ENCODE peak calls at places on chromosome X, in seven cellular contexts. One of them, this sample, is unnamed. For H3K9me3 and H3K4me1, the result is how much of the 10 kb centered on the place peaks cover.

GRCh38 chrX:27915617-27916016 is 65.6 kb downstream of the DCAF8L1 start:
- DNase-seq in Karpas-422: no peak
- DNase-seq in SK-N-SH: no peak
- DNase-seq in astrocyte: no peak
- DNase-seq in PC-3: peak
- DNase-seq in fibroblast of lung: peak
- DNase-seq in neuronal stem cell: no peak
- DNase-seq in this sample: no peak

GRCh38 chrX:110003167-110004156 is 548 bp downstream of the TMEM164 start:
- DNase-seq in Karpas-422: peak
- DNase-seq in SK-N-SH: peak
- DNase-seq in astrocyte: no peak
- DNase-seq in PC-3: no peak
- DNase-seq in fibroblast of lung: peak
- DNase-seq in neuronal stem cell: no peak
- DNase-seq in this sample: no peak

GRCh38 chrX:100995469-100995868 is 26.0 kb downstream of the ARL13A start:
- DNase-seq in Karpas-422: no peak
- DNase-seq in SK-N-SH: no peak
- DNase-seq in astrocyte: peak
- DNase-seq in PC-3: peak
- DNase-seq in fibroblast of lung: peak
- DNase-seq in neuronal stem cell: no peak
- DNase-seq in this sample: peak

GRCh38 chrX:23822397-23822796 is 39.4 kb downstream of the SAT1 start:
- DNase-seq in Karpas-422: no peak
- DNase-seq in SK-N-SH: no peak
- DNase-seq in astrocyte: peak
- DNase-seq in PC-3: peak
- DNase-seq in fibroblast of lung: peak
- DNase-seq in neuronal stem cell: no peak
- DNase-seq in this sample: no peak

GRCh38 chrX:128425546-128425945 is 373.3 kb upstream of the ACTRT1 start:
- DNase-seq in Karpas-422: no peak
- DNase-seq in SK-N-SH: no peak
- DNase-seq in astrocyte: no peak
- DNase-seq in PC-3: no peak
- DNase-seq in fibroblast of lung: no peak
- DNase-seq in neuronal stem cell: no peak
- DNase-seq in this sample: no peak

GRCh38 chrX:2383735-2384134 is 117.0 kb downstream of the DHRSX start:
- DNase-seq in Karpas-422: no peak
- DNase-seq in SK-N-SH: no peak
- DNase-seq in astrocyte: no peak
- DNase-seq in PC-3: peak
- DNase-seq in fibroblast of lung: no peak
- DNase-seq in neuronal stem cell: no peak
- DNase-seq in this sample: no peak

GRCh38 chrX:119503484-119503861 is 35.2 kb downstream of the SLC25A5 start:
- DNase-seq in Karpas-422: no peak
- DNase-seq in SK-N-SH: no peak
- DNase-seq in astrocyte: peak
- DNase-seq in PC-3: peak
- DNase-seq in fibroblast of lung: peak
- DNase-seq in neuronal stem cell: no peak
- DNase-seq in this sample: peak

GRCh38 chrX:9357500-9358139 is 107.2 kb upstream of the TBL1X start:
- DNase-seq in Karpas-422: no peak
- DNase-seq in SK-N-SH: no peak
- DNase-seq in astrocyte: no peak
- DNase-seq in PC-3: no peak
- DNase-seq in fibroblast of lung: no peak
- DNase-seq in neuronal stem cell: no peak
- DNase-seq in this sample: no peak

GRCh38 chrX:42783456-42783855 is 5.5 kb upstream of the PPP1R2C start:
- DNase-seq in Karpas-422: no peak
- DNase-seq in SK-N-SH: no peak
- DNase-seq in astrocyte: no peak
- DNase-seq in PC-3: no peak
- DNase-seq in fibroblast of lung: no peak
- DNase-seq in neuronal stem cell: no peak
- DNase-seq in this sample: no peak

GRCh38 chrX:31200430-31200829 is 128.6 kb upstream of the FTHL17 start:
- DNase-seq in Karpas-422: no peak
- DNase-seq in SK-N-SH: no peak
- DNase-seq in astrocyte: no peak
- DNase-seq in PC-3: no peak
- DNase-seq in fibroblast of lung: no peak
- DNase-seq in neuronal stem cell: no peak
- DNase-seq in this sample: no peak
- H3K9me3 ChIP-seq in Karpas-422: under half
- H3K9me3 ChIP-seq in SK-N-SH: under half
- H3K9me3 ChIP-seq in astrocyte: under half
- H3K9me3 ChIP-seq in PC-3: under half
- H3K9me3 ChIP-seq in fibroblast of lung: under half
- H3K9me3 ChIP-seq in neuronal stem cell: under half
- H3K9me3 ChIP-seq in this sample: under half

DNA sequence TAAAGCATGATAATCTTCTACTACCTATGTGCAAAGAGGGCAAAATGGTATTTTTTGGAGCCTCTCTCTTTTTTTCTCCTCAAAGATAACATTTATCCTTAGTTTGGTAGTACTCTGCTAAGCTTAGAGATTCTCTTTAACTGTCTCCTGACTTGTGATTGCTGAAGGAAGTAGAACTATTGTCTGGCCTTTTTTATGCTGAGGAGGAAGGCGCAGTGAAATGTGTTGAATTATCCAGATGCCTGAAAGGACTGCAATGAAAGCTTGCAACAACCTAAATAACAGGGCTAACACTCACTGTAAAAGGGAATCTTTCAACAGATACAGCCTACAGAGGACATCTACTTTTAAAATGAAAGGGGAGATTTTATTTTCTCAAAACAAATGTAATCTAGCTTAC is 59.5 kb upstream of the CCDC160 start:
- DNase-seq in Karpas-422: no peak
- DNase-seq in SK-N-SH: no peak
- DNase-seq in astrocyte: no peak
- DNase-seq in PC-3: no peak
- DNase-seq in fibroblast of lung: no peak
- DNase-seq in neuronal stem cell: no peak
- DNase-seq in this sample: no peak
- H3K4me2 ChIP-seq in Karpas-422: no peak
- H3K4me2 ChIP-seq in SK-N-SH: no peak
- H3K4me2 ChIP-seq in astrocyte: no peak
- H3K4me2 ChIP-seq in PC-3: no peak
- H3K4me2 ChIP-seq in fibroblast of lung: no peak
- H3K4me2 ChIP-seq in neuronal stem cell: no peak
- H3K4me2 ChIP-seq in this sample: no peak

GRCh38 chrX:19743386-19743785 is 144.0 kb downstream of the SH3KBP1 start:
- DNase-seq in Karpas-422: no peak
- DNase-seq in SK-N-SH: no peak
- DNase-seq in astrocyte: no peak
- DNase-seq in PC-3: no peak
- DNase-seq in fibroblast of lung: no peak
- DNase-seq in neuronal stem cell: no peak
- DNase-seq in this sample: no peak

GRCh38 chrX:19740744-19741143 is 146.7 kb downstream of the SH3KBP1 start:
- DNase-seq in Karpas-422: no peak
- DNase-seq in SK-N-SH: no peak
- DNase-seq in astrocyte: no peak
- DNase-seq in PC-3: peak
- DNase-seq in fibroblast of lung: no peak
- DNase-seq in neuronal stem cell: no peak
- DNase-seq in this sample: no peak

GRCh38 chrX:19746919-19747671 is 140.3 kb downstream of the SH3KBP1 start:
- DNase-seq in Karpas-422: no peak
- DNase-seq in SK-N-SH: no peak
- DNase-seq in astrocyte: no peak
- DNase-seq in PC-3: no peak
- DNase-seq in fibroblast of lung: no peak
- DNase-seq in neuronal stem cell: no peak
- DNase-seq in this sample: no peak

GRCh38 chrX:19747672-19748610 is 139.5 kb downstream of the SH3KBP1 start:
- DNase-seq in Karpas-422: peak
- DNase-seq in SK-N-SH: no peak
- DNase-seq in astrocyte: no peak
- DNase-seq in PC-3: no peak
- DNase-seq in fibroblast of lung: no peak
- DNase-seq in neuronal stem cell: no peak
- DNase-seq in this sample: no peak

DNA sequence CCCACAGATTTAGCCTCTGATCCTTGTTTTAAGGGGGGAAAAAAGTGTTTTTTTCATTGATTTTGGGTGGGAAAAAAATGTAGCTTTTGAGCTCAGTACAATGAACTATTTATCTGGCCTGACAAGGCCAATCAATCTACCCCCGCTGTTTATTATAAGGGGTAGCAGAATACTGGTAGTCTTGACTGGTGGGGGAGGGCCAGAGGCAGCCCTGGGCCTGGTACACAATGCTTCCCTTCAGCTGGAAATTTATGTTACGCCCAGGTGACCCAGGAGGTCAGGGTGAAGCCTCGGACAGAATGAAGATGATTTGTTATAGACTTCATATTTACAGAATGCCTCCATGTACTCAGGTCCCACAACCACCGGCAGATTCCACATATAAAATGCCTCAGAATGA is 143.2 kb downstream of the SH3KBP1 start:
- DNase-seq in Karpas-422: no peak
- DNase-seq in SK-N-SH: no peak
- DNase-seq in astrocyte: no peak
- DNase-seq in PC-3: no peak
- DNase-seq in fibroblast of lung: no peak
- DNase-seq in neuronal stem cell: no peak
- DNase-seq in this sample: no peak
- H3K4me1 ChIP-seq in Karpas-422: half or more
- H3K4me1 ChIP-seq in SK-N-SH: under half
- H3K4me1 ChIP-seq in astrocyte: under half
- H3K4me1 ChIP-seq in PC-3: under half
- H3K4me1 ChIP-seq in fibroblast of lung: under half
- H3K4me1 ChIP-seq in neuronal stem cell: under half
- H3K4me1 ChIP-seq in this sample: under half

GRCh38 chrX:67334323-67334722 is 209.5 kb upstream of the AR start:
- DNase-seq in Karpas-422: no peak
- DNase-seq in SK-N-SH: no peak
- DNase-seq in astrocyte: no peak
- DNase-seq in PC-3: no peak
- DNase-seq in fibroblast of lung: no peak
- DNase-seq in neuronal stem cell: no peak
- DNase-seq in this sample: no peak
- H3K9me3 ChIP-seq in Karpas-422: under half
- H3K9me3 ChIP-seq in SK-N-SH: under half
- H3K9me3 ChIP-seq in astrocyte: under half
- H3K9me3 ChIP-seq in PC-3: under half
- H3K9me3 ChIP-seq in fibroblast of lung: under half
- H3K9me3 ChIP-seq in neuronal stem cell: under half
- H3K9me3 ChIP-seq in this sample: under half

GRCh38 chrX:103155201-103155600 is 59.7 kb upstream of the BEX4 start:
- DNase-seq in Karpas-422: no peak
- DNase-seq in SK-N-SH: no peak
- DNase-seq in astrocyte: no peak
- DNase-seq in PC-3: no peak
- DNase-seq in fibroblast of lung: peak
- DNase-seq in neuronal stem cell: no peak
- DNase-seq in this sample: no peak

GRCh38 chrX:103149652-103150051 is 56.7 kb upstream of the NXF3 start:
- DNase-seq in Karpas-422: no peak
- DNase-seq in SK-N-SH: no peak
- DNase-seq in astrocyte: no peak
- DNase-seq in PC-3: no peak
- DNase-seq in fibroblast of lung: no peak
- DNase-seq in neuronal stem cell: no peak
- DNase-seq in this sample: no peak

GRCh38 chrX:103157511-103158316 is 57.2 kb upstream of the BEX4 start:
- DNase-seq in Karpas-422: peak
- DNase-seq in SK-N-SH: peak
- DNase-seq in astrocyte: peak
- DNase-seq in PC-3: peak
- DNase-seq in fibroblast of lung: peak
- DNase-seq in neuronal stem cell: no peak
- DNase-seq in this sample: no peak

GRCh38 chrX:103151799-103152198 is 58.9 kb upstream of the NXF3 start:
- DNase-seq in Karpas-422: no peak
- DNase-seq in SK-N-SH: no peak
- DNase-seq in astrocyte: no peak
- DNase-seq in PC-3: peak
- DNase-seq in fibroblast of lung: no peak
- DNase-seq in neuronal stem cell: no peak
- DNase-seq in this sample: no peak

DNA sequence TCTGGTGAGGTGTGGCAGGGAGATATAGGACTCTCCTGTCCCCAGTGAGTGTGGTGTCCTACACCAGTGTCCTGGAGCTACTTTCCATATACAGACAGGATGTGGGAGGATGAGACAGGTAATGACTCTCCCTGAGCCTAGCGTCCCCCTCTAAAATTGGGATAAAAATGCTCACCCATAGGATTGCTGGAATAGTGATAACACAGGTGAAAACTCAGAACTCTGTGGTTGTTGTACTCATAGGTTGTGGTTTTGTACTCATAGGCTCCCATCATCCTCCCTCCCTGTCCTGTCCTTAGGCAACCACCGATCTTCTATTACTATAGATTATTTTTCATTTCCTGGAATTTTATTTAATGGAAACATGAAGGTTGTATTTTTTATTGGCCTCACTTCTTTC is 60.7 kb upstream of the NXF3 start:
- DNase-seq in Karpas-422: no peak
- DNase-seq in SK-N-SH: no peak
- DNase-seq in astrocyte: no peak
- DNase-seq in PC-3: peak
- DNase-seq in fibroblast of lung: no peak
- DNase-seq in neuronal stem cell: no peak
- DNase-seq in this sample: no peak
- H3K4me2 ChIP-seq in Karpas-422: no peak
- H3K4me2 ChIP-seq in SK-N-SH: no peak
- H3K4me2 ChIP-seq in astrocyte: no peak
- H3K4me2 ChIP-seq in PC-3: peak
- H3K4me2 ChIP-seq in fibroblast of lung: no peak
- H3K4me2 ChIP-seq in neuronal stem cell: no peak
- H3K4me2 ChIP-seq in this sample: no peak

GRCh38 chrX:150694738-150695410 is 1.7 kb downstream of the MTMR1 start:
- DNase-seq in Karpas-422: peak
- DNase-seq in SK-N-SH: no peak
- DNase-seq in astrocyte: no peak
- DNase-seq in PC-3: no peak
- DNase-seq in fibroblast of lung: no peak
- DNase-seq in neuronal stem cell: no peak
- DNase-seq in this sample: peak

GRCh38 chrX:150692296-150692695 is 900 bp upstream of the MTMR1 start:
- DNase-seq in Karpas-422: peak
- DNase-seq in SK-N-SH: peak
- DNase-seq in astrocyte: no peak
- DNase-seq in PC-3: no peak
- DNase-seq in fibroblast of lung: no peak
- DNase-seq in neuronal stem cell: no peak
- DNase-seq in this sample: no peak

GRCh38 chrX:150696264-150696789 is 3.1 kb downstream of the MTMR1 start:
- DNase-seq in Karpas-422: no peak
- DNase-seq in SK-N-SH: no peak
- DNase-seq in astrocyte: no peak
- DNase-seq in PC-3: no peak
- DNase-seq in fibroblast of lung: no peak
- DNase-seq in neuronal stem cell: no peak
- DNase-seq in this sample: no peak

GRCh38 chrX:150692837-150693781 is at the start of gene MTMR1:
- DNase-seq in Karpas-422: peak
- DNase-seq in SK-N-SH: peak
- DNase-seq in astrocyte: no peak
- DNase-seq in PC-3: peak
- DNase-seq in fibroblast of lung: no peak
- DNase-seq in neuronal stem cell: no peak
- DNase-seq in this sample: peak

GRCh38 chrX:150693782-150694574 is 782 bp downstream of the MTMR1 start:
- DNase-seq in Karpas-422: peak
- DNase-seq in SK-N-SH: peak
- DNase-seq in astrocyte: peak
- DNase-seq in PC-3: peak
- DNase-seq in fibroblast of lung: peak
- DNase-seq in neuronal stem cell: no peak
- DNase-seq in this sample: peak
- H3K4me1 ChIP-seq in Karpas-422: under half
- H3K4me1 ChIP-seq in SK-N-SH: under half
- H3K4me1 ChIP-seq in astrocyte: under half
- H3K4me1 ChIP-seq in PC-3: under half
- H3K4me1 ChIP-seq in fibroblast of lung: under half
- H3K4me1 ChIP-seq in neuronal stem cell: under half
- H3K4me1 ChIP-seq in this sample: under half